ENCODE peak calls at places on chromosomes 13 and 19, in four cellular contexts. S, N, B and I are unnamed samples.

GRCh38 chr13:76874466-76874865 is 11.7 kb downstream of the KCTD12 start:
- DNase-seq in S (no peak), N (no peak), B (no peak), I (no peak)

GRCh38 chr13:57632276-57633140 is 964 bp downstream of the PCDH17 start:
- DNase-seq in S (no peak), N (no peak), B (peak; percentile 72), I (peak; percentile 21)

GRCh38 chr13:90055760-90056159 is 1291.7 kb upstream of the MIR17HG start:
- DNase-seq in S (no peak), N (no peak), B (no peak), I (no peak)

GRCh38 chr13:29844441-29844840 is 6.0 kb downstream of the UBL3 start:
- DNase-seq in S (no peak), N (no peak), B (no peak), I (no peak)

GRCh38 chr13:94579063-94579462 is 16.9 kb downstream of the TGDS start:
- DNase-seq in S (no peak), N (no peak), B (no peak), I (no peak)

GRCh38 chr13:46580362-46580839 is 27.4 kb downstream of the LRCH1 start:
- DNase-seq in S (no peak), N (no peak), B (no peak), I (no peak)

GRCh38 chr19:4722671-4723464 is 774 bp downstream of the DPP9 start:
- DNase-seq in S (no peak), N (peak; percentile 57), B (no peak), I (peak; percentile 65)

GRCh38 chr19:35206379-35206778 is 22.2 kb downstream of the FAM187B start:
- DNase-seq in S (no peak), N (no peak), B (peak; percentile 26), I (no peak)

GRCh38 chr13:33761744-33762143 is 56.2 kb upstream of the RFC3 start:
- DNase-seq in S (no peak), N (no peak), B (no peak), I (peak; percentile 23)

GRCh38 chr13:74288361-74288911 is 154.2 kb upstream of the KLF12 start:
- DNase-seq in S (no peak), N (no peak), B (peak; percentile 47), I (peak; percentile 30)

GRCh38 chr19:41323023-41323422 is 13.1 kb downstream of the CCDC97 start:
- DNase-seq in S (no peak), N (no peak), B (no peak), I (no peak)

GRCh38 chr13:79226938-79227337 is 179.1 kb downstream of the RBM26 start:
- DNase-seq in S (no peak), N (no peak), B (peak; percentile 50), I (no peak)

GRCh38 chr13:100790405-100790804 is 115.8 kb upstream of the TMTC4 start:
- DNase-seq in S (no peak), N (no peak), B (no peak), I (no peak)

GRCh38 chr13:67827992-67828391 is 597.9 kb upstream of the PCDH9 start:
- DNase-seq in S (no peak), N (no peak), B (no peak), I (no peak)

GRCh38 chr13:34302596-34302995 is 484.6 kb downstream of the RFC3 start:
- DNase-seq in S (no peak), N (no peak), B (no peak), I (no peak)

GRCh38 chr13:21537105-21537504 is 66.9 kb downstream of the MICU2 start:
- DNase-seq in S (no peak), N (peak; percentile 21), B (no peak), I (no peak)

GRCh38 chr19:19342086-19343015 is 21.7 kb downstream of the MAU2 start:
- DNase-seq in S (no peak), N (peak; percentile 79), B (peak; percentile 95), I (peak; percentile 81)

GRCh38 chr13:51807041-51807440 is 3.1 kb upstream of the DHRS12 start:
- DNase-seq in S (no peak), N (peak; percentile 24), B (no peak), I (no peak)

GRCh38 chr13:35978607-35979316 is 152.4 kb downstream of the DCLK1 start:
- DNase-seq in S (peak; percentile 94), N (peak; percentile 72), B (peak; percentile 72), I (peak; percentile 35)

GRCh38 chr13:27913116-27913515 is 6.7 kb upstream of the PDX1 start:
- DNase-seq in S (no peak), N (no peak), B (no peak), I (no peak)

GRCh38 chr19:35038623-35039512 is 2.7 kb upstream of the HPN start:
- DNase-seq in S (no peak), N (no peak), B (no peak), I (no peak)

DNA sequence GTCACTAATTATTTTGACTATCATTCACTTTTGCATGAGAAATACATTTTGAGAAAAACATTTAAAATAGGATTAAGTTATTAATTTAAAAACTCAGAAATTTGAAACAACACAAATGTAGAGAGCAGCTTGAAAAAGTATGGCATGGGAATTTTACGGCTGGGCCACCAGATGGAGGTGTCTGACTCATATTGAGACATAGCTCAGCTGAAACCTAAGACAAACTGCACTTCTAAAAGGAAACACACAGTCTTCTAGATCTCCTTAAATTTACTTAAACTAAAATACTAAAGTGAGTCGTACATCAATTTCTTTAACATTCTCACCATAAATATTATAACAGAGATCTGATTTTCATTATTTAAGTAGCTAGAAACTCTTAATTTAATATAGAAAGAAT is 41.9 kb upstream of the POSTN start:
- DNase-seq in S (no peak), N (peak; percentile 29), B (no peak), I (peak; percentile 16)
- TF ChIP-seq POLR2A in S (no peak), N (no peak), B (no peak), I (no peak)

GRCh38 chr19:47107953-47108746 is 5.4 kb downstream of the ZC3H4 start:
- DNase-seq in S (no peak), N (no peak), B (no peak), I (no peak)

GRCh38 chr19:47105874-47106273 is 7.7 kb downstream of the ZC3H4 start:
- DNase-seq in S (no peak), N (no peak), B (no peak), I (no peak)

GRCh38 chr19:47109177-47109540 is 4.4 kb downstream of the ZC3H4 start:
- DNase-seq in S (no peak), N (no peak), B (no peak), I (no peak)

GRCh38 chr19:47106819-47107200 is 6.8 kb downstream of the ZC3H4 start:
- DNase-seq in S (no peak), N (peak; percentile 50), B (no peak), I (no peak)

GRCh38 chr19:47107201-47107952 is 6.2 kb downstream of the ZC3H4 start:
- DNase-seq in S (no peak), N (peak; percentile 69), B (no peak), I (peak; percentile 71)
- TF ChIP-seq POLR2A in S (no peak), N (peak; percentile 43), B (no peak), I (no peak)

GRCh38 chr19:2101417-2102335 is 5.0 kb downstream of the IZUMO4 start:
- DNase-seq in S (no peak), N (no peak), B (no peak), I (no peak)
- TF ChIP-seq POLR2A in S (no peak), N (no peak), B (no peak), I (no peak)

DNA sequence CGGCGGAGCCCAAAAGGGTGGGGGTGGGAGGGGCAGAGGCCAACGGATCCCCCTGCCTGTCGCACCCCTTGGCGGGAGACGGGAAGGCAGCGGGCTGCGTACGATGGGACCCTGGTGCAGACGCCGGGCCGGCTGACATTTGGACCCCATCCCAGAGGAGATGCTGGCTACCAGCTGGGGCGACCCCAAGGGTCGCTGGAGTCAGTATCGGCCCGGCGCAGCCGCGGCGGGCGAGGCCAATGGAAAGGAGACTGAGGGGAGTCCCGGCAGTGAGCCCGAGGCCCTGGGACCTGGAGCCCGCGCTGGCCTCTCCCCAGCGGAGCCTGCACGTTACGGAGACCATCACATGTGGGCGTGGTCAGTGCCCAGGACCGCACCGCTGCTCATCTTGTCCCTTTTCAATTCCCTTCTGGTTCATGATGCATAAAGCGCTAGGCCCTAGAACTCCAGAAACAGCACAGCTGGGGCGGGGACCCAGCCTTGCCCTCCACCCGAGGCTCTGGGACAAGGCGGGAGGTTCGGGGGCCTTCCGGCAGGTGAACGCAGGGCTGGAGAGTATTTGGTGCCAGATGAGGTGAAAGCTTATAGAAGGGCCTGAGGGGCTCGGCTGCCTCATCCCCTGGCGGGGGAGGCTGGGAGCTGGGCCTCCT is 8.0 kb downstream of the C19orf25 start:
- DNase-seq in S (no peak), N (no peak), B (peak; percentile 86), I (peak; percentile 33)
- TF ChIP-seq POLR2A in S (no peak), N (no peak), B (no peak), I (no peak)

DNA sequence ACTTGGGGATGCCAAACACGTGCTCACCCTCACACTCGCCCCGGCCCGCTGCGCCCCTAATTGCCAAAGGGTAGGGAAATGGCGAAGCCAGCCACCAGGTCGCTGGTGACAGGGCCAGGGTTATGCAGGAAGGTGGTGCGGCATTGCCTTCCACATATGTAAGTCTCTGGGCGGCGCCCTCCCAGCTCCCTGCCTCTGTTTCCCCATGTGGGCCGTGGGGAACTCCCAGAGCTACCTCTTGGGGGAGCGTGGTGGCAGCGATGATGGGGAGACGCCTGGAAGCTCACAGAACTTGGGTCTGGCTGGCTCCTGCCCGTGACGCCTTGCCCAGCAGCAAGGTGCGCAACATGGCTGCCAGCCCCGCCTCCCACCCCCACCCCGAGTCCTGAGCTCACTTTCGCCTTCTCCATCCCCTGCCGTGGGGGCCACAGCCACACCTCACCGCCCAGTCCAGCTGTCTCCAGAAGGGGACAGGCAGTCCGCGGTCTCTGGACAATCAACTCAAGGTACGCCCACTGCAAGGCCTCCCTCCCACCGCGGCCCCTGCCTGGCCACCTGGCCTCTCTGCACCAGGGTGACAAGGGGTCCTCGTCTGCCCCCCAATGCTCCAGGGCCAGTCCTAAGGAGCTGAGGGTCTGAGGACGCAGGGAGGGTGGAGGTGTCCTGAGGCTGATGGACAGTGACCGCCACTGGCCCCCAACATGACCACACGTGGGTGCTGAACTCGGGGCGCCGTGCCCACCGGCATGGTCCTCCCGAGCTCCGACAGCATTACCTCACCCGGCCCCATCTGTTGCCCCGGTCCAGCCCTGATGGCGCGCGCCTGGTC is 6.6 kb downstream of the C19orf25 start:
- DNase-seq in S (no peak), N (no peak), B (no peak), I (no peak)
- TF ChIP-seq POLR2A in S (no peak), N (no peak), B (no peak), I (no peak)

GRCh38 chr19:54369082-54369691 is 4.5 kb upstream of the LAIR1 start:
- DNase-seq in S (no peak), N (peak; percentile 11), B (no peak), I (no peak)
- TF ChIP-seq POLR2A in S (no peak), N (no peak), B (no peak), I (no peak)

DNA sequence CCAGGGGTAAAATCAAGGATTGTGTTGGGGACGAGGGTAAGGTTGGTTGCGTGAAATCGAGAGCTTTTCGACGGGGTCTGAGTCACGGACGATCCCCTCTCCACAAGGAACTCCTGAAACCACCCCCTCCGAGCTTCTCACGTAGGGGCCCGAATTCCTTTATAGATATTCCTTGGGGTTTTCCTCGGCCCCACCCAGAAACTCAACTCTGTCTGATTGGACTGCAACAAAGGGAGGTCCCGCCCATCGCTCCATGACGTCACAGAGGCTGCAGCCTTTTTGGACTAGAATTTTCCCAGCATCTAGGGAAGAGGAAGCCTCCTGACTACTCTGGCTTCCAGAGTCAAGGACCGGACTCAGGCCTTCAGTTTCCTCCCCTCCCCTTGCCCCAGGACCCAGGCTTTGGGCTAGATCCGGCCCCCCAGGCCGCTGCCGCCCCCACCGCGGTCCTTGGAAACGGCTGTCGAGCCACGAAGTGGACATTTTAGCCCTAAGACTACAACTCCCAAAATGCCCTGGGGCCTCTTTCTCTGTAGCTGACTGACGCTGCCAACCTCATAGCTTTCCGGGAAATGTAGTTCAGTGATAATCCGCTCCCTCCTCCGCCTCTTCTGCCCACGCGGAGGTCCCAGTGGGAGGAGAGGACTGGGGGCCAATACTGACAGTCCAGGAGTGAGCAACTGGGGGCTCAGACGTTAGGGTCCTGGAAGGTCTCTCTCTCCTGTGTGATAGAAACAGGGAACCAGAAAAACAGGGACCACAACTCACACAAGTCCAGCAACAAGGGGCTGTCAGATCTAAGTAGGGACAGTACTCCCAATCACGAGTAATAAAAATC is at the start of gene IZUMO1:
- DNase-seq in S (peak; percentile 63), N (peak; percentile 89), B (peak; percentile 97), I (peak; percentile 82)
- TF ChIP-seq POLR2A in S (no peak), N (peak; percentile 33), B (no peak), I (peak; percentile 29)